ENCODE peak calls at places on chromosomes 6 and 20, in seven cellular contexts. One of them, this sample, is unnamed.

GRCh38 chr6:144334150-144334708 is 49.1 kb downstream of the UTRN start:
- DNase-seq in body of pancreas: peak
- DNase-seq in lung: peak
- DNase-seq in adrenal gland: no peak
- DNase-seq in endothelial cell: no peak
- DNase-seq in hepatocyte: no peak
- DNase-seq in AG09309: no peak
- DNase-seq in this sample: no peak

GRCh38 chr6:169843991-169844390 is 92.6 kb downstream of the ERMARD start:
- DNase-seq in body of pancreas: no peak
- DNase-seq in lung: no peak
- DNase-seq in adrenal gland: no peak
- DNase-seq in endothelial cell: no peak
- DNase-seq in hepatocyte: no peak
- DNase-seq in AG09309: no peak
- DNase-seq in this sample: no peak

GRCh38 chr6:28953039-28953872 is 29.5 kb upstream of the TRIM27 start:
- DNase-seq in body of pancreas: peak
- DNase-seq in lung: peak
- DNase-seq in adrenal gland: no peak
- DNase-seq in endothelial cell: peak
- DNase-seq in hepatocyte: peak
- DNase-seq in AG09309: no peak
- DNase-seq in this sample: no peak

GRCh38 chr20:38243617-38244016 is 16.9 kb downstream of the KIAA1755 start:
- DNase-seq in body of pancreas: no peak
- DNase-seq in lung: no peak
- DNase-seq in adrenal gland: no peak
- DNase-seq in endothelial cell: no peak
- DNase-seq in hepatocyte: no peak
- DNase-seq in AG09309: no peak
- DNase-seq in this sample: no peak

GRCh38 chr6:28940859-28941680 is 17.3 kb upstream of the TRIM27 start:
- DNase-seq in body of pancreas: peak
- DNase-seq in lung: peak
- DNase-seq in adrenal gland: peak
- DNase-seq in endothelial cell: peak
- DNase-seq in hepatocyte: peak
- DNase-seq in AG09309: peak
- DNase-seq in this sample: peak

GRCh38 chr6:100833972-100834574 is 47.1 kb downstream of the ASCC3 start:
- DNase-seq in body of pancreas: no peak
- DNase-seq in lung: no peak
- DNase-seq in adrenal gland: no peak
- DNase-seq in endothelial cell: no peak
- DNase-seq in hepatocyte: no peak
- DNase-seq in AG09309: peak
- DNase-seq in this sample: no peak

GRCh38 chr6:117481278-117481925 is 1.1 kb upstream of the DCBLD1 start:
- DNase-seq in body of pancreas: no peak
- DNase-seq in lung: no peak
- DNase-seq in adrenal gland: no peak
- DNase-seq in endothelial cell: peak
- DNase-seq in hepatocyte: peak
- DNase-seq in AG09309: no peak
- DNase-seq in this sample: no peak

GRCh38 chr6:28243946-28244345 is 8.1 kb downstream of the ZKSCAN4 start:
- DNase-seq in body of pancreas: no peak
- DNase-seq in lung: no peak
- DNase-seq in adrenal gland: no peak
- DNase-seq in endothelial cell: no peak
- DNase-seq in hepatocyte: no peak
- DNase-seq in AG09309: no peak
- DNase-seq in this sample: no peak

GRCh38 chr6:130365166-130366010 is 429 bp upstream of the TMEM200A start:
- DNase-seq in body of pancreas: peak
- DNase-seq in lung: peak
- DNase-seq in adrenal gland: peak
- DNase-seq in endothelial cell: peak
- DNase-seq in hepatocyte: peak
- DNase-seq in AG09309: no peak
- DNase-seq in this sample: peak

GRCh38 chr6:150413768-150414167 is 45.0 kb downstream of the IYD start:
- DNase-seq in body of pancreas: no peak
- DNase-seq in lung: no peak
- DNase-seq in adrenal gland: no peak
- DNase-seq in endothelial cell: no peak
- DNase-seq in hepatocyte: no peak
- DNase-seq in AG09309: no peak
- DNase-seq in this sample: no peak

GRCh38 chr20:45779011-45779915 is 12.4 kb downstream of the WFDC3 start:
- DNase-seq in body of pancreas: peak
- DNase-seq in lung: peak
- DNase-seq in adrenal gland: peak
- DNase-seq in endothelial cell: no peak
- DNase-seq in hepatocyte: peak
- DNase-seq in AG09309: peak
- DNase-seq in this sample: no peak

GRCh38 chr6:130577178-130577919 is 211.5 kb downstream of the TMEM200A start:
- DNase-seq in body of pancreas: no peak
- DNase-seq in lung: no peak
- DNase-seq in adrenal gland: no peak
- DNase-seq in endothelial cell: no peak
- DNase-seq in hepatocyte: no peak
- DNase-seq in AG09309: no peak
- DNase-seq in this sample: no peak

GRCh38 chr6:156787569-156788492 is 10.7 kb downstream of the ARID1B start:
- DNase-seq in body of pancreas: no peak
- DNase-seq in lung: no peak
- DNase-seq in adrenal gland: no peak
- DNase-seq in endothelial cell: no peak
- DNase-seq in hepatocyte: no peak
- DNase-seq in AG09309: no peak
- DNase-seq in this sample: no peak

GRCh38 chr6:30331981-30332380 is 5.3 kb downstream of the TRIM39 start:
- DNase-seq in body of pancreas: no peak
- DNase-seq in lung: no peak
- DNase-seq in adrenal gland: no peak
- DNase-seq in endothelial cell: no peak
- DNase-seq in hepatocyte: no peak
- DNase-seq in AG09309: no peak
- DNase-seq in this sample: no peak

GRCh38 chr6:136927313-136927712 is 5.2 kb downstream of the SLC35D3 start:
- DNase-seq in body of pancreas: peak
- DNase-seq in lung: no peak
- DNase-seq in adrenal gland: no peak
- DNase-seq in endothelial cell: peak
- DNase-seq in hepatocyte: peak
- DNase-seq in AG09309: no peak
- DNase-seq in this sample: no peak

GRCh38 chr6:28208180-28208659 is 16.9 kb upstream of the ZSCAN9 start:
- DNase-seq in body of pancreas: no peak
- DNase-seq in lung: no peak
- DNase-seq in adrenal gland: no peak
- DNase-seq in endothelial cell: no peak
- DNase-seq in hepatocyte: no peak
- DNase-seq in AG09309: no peak
- DNase-seq in this sample: no peak

GRCh38 chr6:102085257-102085656 is 691.7 kb downstream of the GRIK2 start:
- DNase-seq in body of pancreas: no peak
- DNase-seq in lung: no peak
- DNase-seq in adrenal gland: no peak
- DNase-seq in endothelial cell: no peak
- DNase-seq in hepatocyte: no peak
- DNase-seq in AG09309: no peak
- DNase-seq in this sample: no peak

GRCh38 chr6:154602708-154603107 is 92.2 kb upstream of the CNKSR3 start:
- DNase-seq in body of pancreas: no peak
- DNase-seq in lung: no peak
- DNase-seq in adrenal gland: no peak
- DNase-seq in endothelial cell: no peak
- DNase-seq in hepatocyte: no peak
- DNase-seq in AG09309: no peak
- DNase-seq in this sample: no peak

GRCh38 chr6:53956068-53956711 is 155.1 kb upstream of the MLIP start:
- DNase-seq in body of pancreas: peak
- DNase-seq in lung: peak
- DNase-seq in adrenal gland: peak
- DNase-seq in endothelial cell: peak
- DNase-seq in hepatocyte: peak
- DNase-seq in AG09309: peak
- DNase-seq in this sample: peak

GRCh38 chr6:621916-622315 is 35.0 kb downstream of the HUS1B start:
- DNase-seq in body of pancreas: no peak
- DNase-seq in lung: no peak
- DNase-seq in adrenal gland: no peak
- DNase-seq in endothelial cell: no peak
- DNase-seq in hepatocyte: no peak
- DNase-seq in AG09309: no peak
- DNase-seq in this sample: no peak

GRCh38 chr6:158797331-158798202 is 21.6 kb downstream of the EZR start:
- DNase-seq in body of pancreas: no peak
- DNase-seq in lung: no peak
- DNase-seq in adrenal gland: peak
- DNase-seq in endothelial cell: no peak
- DNase-seq in hepatocyte: no peak
- DNase-seq in AG09309: peak
- DNase-seq in this sample: no peak

GRCh38 chr6:158796353-158796752 is 22.8 kb downstream of the EZR start:
- DNase-seq in body of pancreas: no peak
- DNase-seq in lung: no peak
- DNase-seq in adrenal gland: no peak
- DNase-seq in endothelial cell: no peak
- DNase-seq in hepatocyte: no peak
- DNase-seq in AG09309: no peak
- DNase-seq in this sample: no peak

GRCh38 chr6:158795516-158795915 is 23.7 kb downstream of the EZR start:
- DNase-seq in body of pancreas: no peak
- DNase-seq in lung: no peak
- DNase-seq in adrenal gland: no peak
- DNase-seq in endothelial cell: no peak
- DNase-seq in hepatocyte: no peak
- DNase-seq in AG09309: no peak
- DNase-seq in this sample: no peak

GRCh38 chr6:158799051-158799792 is 19.9 kb downstream of the EZR start:
- DNase-seq in body of pancreas: peak
- DNase-seq in lung: no peak
- DNase-seq in adrenal gland: peak
- DNase-seq in endothelial cell: no peak
- DNase-seq in hepatocyte: peak
- DNase-seq in AG09309: peak
- DNase-seq in this sample: no peak

DNA sequence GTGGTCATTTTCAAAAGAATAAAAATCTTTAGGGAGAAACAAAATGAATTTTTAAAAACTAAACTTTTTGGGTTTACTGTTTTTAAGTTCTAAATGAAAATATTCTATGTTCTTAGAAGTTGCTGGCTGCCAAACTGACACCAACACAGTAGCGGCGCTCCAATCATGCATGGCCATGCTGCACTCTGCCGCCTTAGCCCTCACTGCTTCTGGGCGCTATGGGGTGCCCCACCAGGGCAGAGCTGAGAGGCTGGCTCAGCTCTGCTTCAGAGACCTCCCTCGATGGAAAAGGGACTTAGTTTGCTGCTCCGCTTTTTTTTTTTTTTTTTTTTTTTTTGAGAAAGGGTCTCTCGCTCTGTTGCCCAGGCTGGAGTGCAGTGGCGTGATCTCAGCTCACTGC is 20.9 kb downstream of the EZR start:
- DNase-seq in body of pancreas: no peak
- DNase-seq in lung: no peak
- DNase-seq in adrenal gland: no peak
- DNase-seq in endothelial cell: no peak
- DNase-seq in hepatocyte: no peak
- DNase-seq in AG09309: no peak
- DNase-seq in this sample: no peak
- TF ChIP-seq CTCF in body of pancreas: no peak
- TF ChIP-seq CTCF in lung: no peak
- TF ChIP-seq CTCF in adrenal gland: no peak
- TF ChIP-seq CTCF in endothelial cell: no peak
- TF ChIP-seq CTCF in hepatocyte: no peak
- TF ChIP-seq CTCF in AG09309: no peak
- TF ChIP-seq CTCF in this sample: no peak

GRCh38 chr6:50270427-50270826 is 220.7 kb upstream of the DEFB112 start:
- DNase-seq in body of pancreas: no peak
- DNase-seq in lung: no peak
- DNase-seq in adrenal gland: no peak
- DNase-seq in endothelial cell: no peak
- DNase-seq in hepatocyte: no peak
- DNase-seq in AG09309: no peak
- DNase-seq in this sample: no peak

GRCh38 chr6:50259903-50260302 is 210.2 kb upstream of the DEFB112 start:
- DNase-seq in body of pancreas: no peak
- DNase-seq in lung: no peak
- DNase-seq in adrenal gland: no peak
- DNase-seq in endothelial cell: no peak
- DNase-seq in hepatocyte: no peak
- DNase-seq in AG09309: no peak
- DNase-seq in this sample: no peak

DNA sequence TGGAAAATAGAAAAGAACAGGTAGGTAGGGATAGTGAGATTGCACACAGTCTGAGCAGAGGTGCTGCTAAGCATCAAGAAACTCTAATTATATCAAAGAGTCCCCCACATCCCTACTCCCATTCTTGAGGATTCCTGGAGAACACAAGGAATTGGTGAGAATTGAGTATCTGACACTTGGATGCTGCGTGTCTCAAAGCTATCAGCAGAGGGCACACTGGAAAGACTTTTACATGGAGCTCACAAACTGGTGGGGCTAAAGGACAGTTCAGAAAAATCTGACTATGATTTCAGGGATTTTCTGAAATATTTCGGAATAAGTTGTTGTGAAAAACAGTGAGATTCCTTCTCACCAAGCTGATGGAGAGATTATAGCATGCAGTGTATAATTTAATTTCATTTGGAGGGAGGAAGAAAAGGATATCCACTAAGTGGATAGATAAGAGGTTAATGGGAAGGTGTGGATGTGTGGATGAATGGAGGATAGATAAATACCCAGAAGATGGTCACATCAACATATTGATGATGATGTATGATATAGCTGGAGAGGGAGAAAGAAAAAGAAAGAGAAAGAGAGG is 215.4 kb upstream of the DEFB112 start:
- DNase-seq in body of pancreas: no peak
- DNase-seq in lung: no peak
- DNase-seq in adrenal gland: peak
- DNase-seq in endothelial cell: peak
- DNase-seq in hepatocyte: peak
- DNase-seq in AG09309: no peak
- DNase-seq in this sample: no peak
- TF ChIP-seq CTCF in body of pancreas: no peak
- TF ChIP-seq CTCF in lung: no peak
- TF ChIP-seq CTCF in adrenal gland: peak
- TF ChIP-seq CTCF in endothelial cell: peak
- TF ChIP-seq CTCF in hepatocyte: peak
- TF ChIP-seq CTCF in AG09309: no peak
- TF ChIP-seq CTCF in this sample: peak

GRCh38 chr6:167232355-167232754 is 58.8 kb upstream of the UNC93A start:
- DNase-seq in body of pancreas: no peak
- DNase-seq in lung: no peak
- DNase-seq in adrenal gland: no peak
- DNase-seq in endothelial cell: no peak
- DNase-seq in hepatocyte: no peak
- DNase-seq in AG09309: no peak
- DNase-seq in this sample: no peak
- TF ChIP-seq CTCF in body of pancreas: no peak
- TF ChIP-seq CTCF in lung: no peak
- TF ChIP-seq CTCF in adrenal gland: no peak
- TF ChIP-seq CTCF in endothelial cell: no peak
- TF ChIP-seq CTCF in hepatocyte: no peak
- TF ChIP-seq CTCF in AG09309: no peak
- TF ChIP-seq CTCF in this sample: no peak

GRCh38 chr20:43514062-43514971 is 6.8 kb downstream of the L3MBTL1 start:
- DNase-seq in body of pancreas: peak
- DNase-seq in lung: peak
- DNase-seq in adrenal gland: peak
- DNase-seq in endothelial cell: peak
- DNase-seq in hepatocyte: peak
- DNase-seq in AG09309: peak
- DNase-seq in this sample: peak
- TF ChIP-seq CTCF in body of pancreas: no peak
- TF ChIP-seq CTCF in lung: no peak
- TF ChIP-seq CTCF in adrenal gland: peak
- TF ChIP-seq CTCF in endothelial cell: no peak
- TF ChIP-seq CTCF in hepatocyte: peak
- TF ChIP-seq CTCF in AG09309: peak
- TF ChIP-seq CTCF in this sample: peak